ENCODE peak calls at places on chromosome 1, in eight cellular contexts. T, H, A, E, O, G, M and S are unnamed samples.

GRCh38 chr1:206766251-206766856 is 4.2 kb upstream of the IL19 start:
- DNase-seq in T (peak), H (peak), A (peak), E (peak), O (no peak), G (peak), M (peak), S (peak)

GRCh38 chr1:9439074-9439761 is 100.0 kb upstream of the SLC25A33 start:
- DNase-seq in T (no peak), H (no peak), A (peak), E (no peak), O (no peak), G (no peak), M (no peak), S (peak)

GRCh38 chr1:67626495-67627235 is 58.3 kb upstream of the GADD45A start:
- DNase-seq in T (no peak), H (peak), A (peak), E (no peak), O (peak), G (peak), M (no peak), S (peak)

GRCh38 chr1:184494929-184495328 is 108.1 kb downstream of the C1orf21 start:
- DNase-seq in T (peak), H (no peak), A (no peak), E (no peak), O (no peak), G (no peak), M (no peak), S (no peak)

GRCh38 chr1:114033219-114033706 is 54.0 kb downstream of the OLFML3 start:
- DNase-seq in T (peak), H (no peak), A (no peak), E (no peak), O (peak), G (no peak), M (no peak), S (peak)

GRCh38 chr1:84851839-84852238 is 41.2 kb downstream of the LPAR3 start:
- DNase-seq in T (no peak), H (peak), A (peak), E (no peak), O (no peak), G (peak), M (peak), S (peak)

GRCh38 chr1:85128296-85128695 is 72.5 kb downstream of the SYDE2 start:
- DNase-seq in T (no peak), H (peak), A (peak), E (no peak), O (no peak), G (peak), M (no peak), S (no peak)

GRCh38 chr1:44417351-44418021 is 12.4 kb downstream of the RNF220 start:
- DNase-seq in T (no peak), H (no peak), A (peak), E (peak), O (no peak), G (no peak), M (no peak), S (no peak)

GRCh38 chr1:168991667-168992475 is 114.6 kb upstream of the ATP1B1 start:
- DNase-seq in T (peak), H (no peak), A (no peak), E (no peak), O (no peak), G (no peak), M (no peak), S (peak)

GRCh38 chr1:87393437-87394085 is 64.9 kb downstream of the LMO4 start:
- DNase-seq in T (peak), H (no peak), A (no peak), E (no peak), O (no peak), G (no peak), M (no peak), S (no peak)

GRCh38 chr1:26003756-26004155 is 5.9 kb upstream of the PAFAH2 start:
- DNase-seq in T (no peak), H (no peak), A (no peak), E (no peak), O (no peak), G (no peak), M (no peak), S (no peak)

GRCh38 chr1:40748841-40749718 is 34.5 kb upstream of the KCNQ4 start:
- DNase-seq in T (no peak), H (no peak), A (no peak), E (no peak), O (no peak), G (no peak), M (no peak), S (no peak)

GRCh38 chr1:3009021-3009420 is 12.2 kb upstream of the ACTRT2 start:
- DNase-seq in T (no peak), H (no peak), A (no peak), E (no peak), O (no peak), G (no peak), M (no peak), S (no peak)
- TF ChIP-seq CTCF in T (no peak), H (no peak), A (no peak), E (no peak), O (no peak), G (no peak), M (no peak), S (no peak)

GRCh38 chr1:27423701-27424100 is 31.3 kb downstream of the GPR3 start:
- DNase-seq in T (no peak), H (no peak), A (no peak), E (no peak), O (no peak), G (no peak), M (no peak), S (no peak)
- H3K4me3 ChIP-seq in T (no peak), H (no peak), A (no peak), E (no peak), O (no peak), G (no peak), M (no peak), S (no peak)

GRCh38 chr1:186022184-186022583 is 288.0 kb downstream of the HMCN1 start:
- DNase-seq in T (no peak), H (no peak), A (no peak), E (no peak), O (no peak), G (no peak), M (no peak), S (no peak)

GRCh38 chr1:186030453-186030852 is 296.3 kb downstream of the HMCN1 start:
- DNase-seq in T (no peak), H (no peak), A (no peak), E (no peak), O (no peak), G (no peak), M (no peak), S (no peak)

DNA sequence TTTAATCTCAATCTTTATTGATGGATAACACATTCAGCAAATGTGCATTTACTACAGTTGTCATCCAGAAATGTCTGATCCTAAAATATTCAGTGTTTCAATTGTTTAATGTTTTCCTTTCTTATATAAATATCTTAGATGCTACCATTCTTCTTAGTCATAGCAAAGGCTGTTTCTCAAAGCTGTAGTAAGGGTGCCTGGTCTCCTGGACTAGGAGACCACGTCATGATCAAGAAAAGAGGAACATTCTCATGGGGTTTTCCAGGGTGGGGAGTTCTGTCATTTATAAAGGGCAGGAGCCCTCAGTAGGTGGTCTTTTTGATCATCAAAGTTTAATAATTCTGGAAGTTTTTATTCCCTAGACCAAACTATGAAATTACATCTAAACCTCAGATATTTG is 292.8 kb downstream of the HMCN1 start:
- DNase-seq in T (no peak), H (no peak), A (peak), E (no peak), O (no peak), G (peak), M (no peak), S (no peak)
- TF ChIP-seq CTCF in T (no peak), H (no peak), A (no peak), E (no peak), O (no peak), G (no peak), M (no peak), S (no peak)

DNA sequence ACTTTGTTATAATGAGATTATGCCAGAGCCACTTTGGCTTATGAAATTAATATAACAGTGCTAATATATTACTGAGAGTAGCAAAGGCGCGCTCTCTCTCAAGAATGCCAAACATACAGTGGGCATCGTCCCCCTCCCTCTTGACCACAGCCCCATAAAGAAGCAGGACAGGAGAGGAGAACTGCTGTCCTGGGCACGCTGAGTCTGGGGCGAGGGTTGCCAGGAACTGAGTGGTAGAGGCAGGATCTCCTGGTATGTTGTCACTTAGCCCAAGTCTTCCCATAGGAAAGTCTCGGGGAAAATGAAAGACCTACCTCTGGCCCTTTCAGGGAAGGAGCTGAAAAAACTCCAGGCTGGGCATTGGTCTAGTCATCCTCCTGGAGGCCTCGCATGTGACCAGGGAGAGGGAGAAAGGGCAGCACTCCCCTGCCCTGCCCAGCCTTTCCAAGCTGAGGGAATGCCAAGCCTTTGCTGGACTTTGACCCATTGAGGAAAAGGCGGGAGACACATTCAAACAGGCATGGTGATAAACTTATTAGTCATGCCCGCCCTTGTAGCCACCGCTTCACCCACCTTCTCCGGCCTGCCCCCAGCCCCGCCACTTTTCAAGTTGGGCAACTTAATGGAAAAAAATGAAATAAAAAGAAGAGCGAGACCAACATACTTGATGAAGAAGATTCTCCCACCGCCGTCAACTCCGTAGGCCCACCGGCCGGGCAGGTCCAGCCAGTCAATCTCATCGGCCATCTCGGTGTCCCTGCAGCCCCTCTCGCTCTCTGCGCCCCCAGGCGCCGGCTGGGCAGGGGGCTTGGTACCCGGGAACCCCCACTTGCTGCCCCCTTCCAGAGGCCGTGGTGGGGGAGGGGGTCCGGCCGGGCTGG is 17.4 kb upstream of the PLEKHA6 start:
- DNase-seq in T (no peak), H (no peak), A (no peak), E (no peak), O (peak), G (no peak), M (no peak), S (no peak)
- H3K4me3 ChIP-seq in T (no peak), H (peak), A (no peak), E (peak), O (peak), G (no peak), M (no peak), S (peak)

GRCh38 chr1:58031416-58031815 is 515.1 kb downstream of the OMA1 start:
- DNase-seq in T (no peak), H (no peak), A (no peak), E (no peak), O (no peak), G (no peak), M (no peak), S (no peak)

GRCh38 chr1:58033311-58033710 is 513.2 kb downstream of the OMA1 start:
- DNase-seq in T (no peak), H (no peak), A (no peak), E (no peak), O (no peak), G (no peak), M (no peak), S (no peak)

GRCh38 chr1:58032621-58033073 is 513.9 kb downstream of the OMA1 start:
- DNase-seq in T (no peak), H (no peak), A (no peak), E (no peak), O (no peak), G (no peak), M (no peak), S (no peak)

DNA sequence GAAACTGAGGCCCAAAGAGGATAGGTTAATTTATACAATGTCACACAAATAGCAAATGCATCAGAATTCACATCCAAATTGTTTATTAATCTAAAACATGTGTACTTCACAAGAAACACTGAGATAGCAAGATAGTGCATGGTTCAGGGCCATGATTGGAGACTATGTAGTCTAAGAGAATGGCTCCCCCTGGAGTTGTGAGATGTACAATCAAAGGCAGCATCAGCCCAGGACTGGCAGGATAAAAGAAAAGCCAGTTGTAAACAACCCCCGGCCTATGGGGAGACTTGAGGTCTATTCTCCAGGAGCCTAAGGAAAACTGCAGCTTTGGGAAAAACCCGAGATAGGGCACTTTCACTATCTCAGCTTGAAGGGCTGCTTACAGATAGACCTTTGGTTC is 511.0 kb downstream of the OMA1 start:
- DNase-seq in T (no peak), H (peak), A (no peak), E (no peak), O (no peak), G (no peak), M (no peak), S (peak)
- TF ChIP-seq CTCF in T (peak), H (no peak), A (no peak), E (no peak), O (peak), G (peak), M (no peak), S (peak)